ENCODE peak calls at places on chromosome 10, in six cellular contexts. O is astrocyte; P is CD8-positive, alpha-beta T cell; Z is adrenal gland; M is GM12878; F is heart left ventricle. H is an unnamed sample. For H3K4me1, the result is how much of the 10 kb centered on the place peaks cover.

GRCh38 chr10:79347894-79348639 is 798 bp downstream of the PPIF start:
- DNase-seq in O (peak), M (no peak), P (peak), F (peak), Z (peak), H (peak)

GRCh38 chr10:67669978-67670377 is 26.0 kb downstream of the CTNNA3 start:
- DNase-seq in F (peak), P (no peak), Z (no peak), O (peak), M (no peak), H (no peak)

GRCh38 chr10:58627392-58627791 is 114.7 kb downstream of the BICC1 start:
- DNase-seq in M (no peak), P (no peak), O (no peak), F (no peak), Z (no peak), H (no peak)

GRCh38 chr10:71274901-71275796 is 43.9 kb upstream of the SLC29A3 start:
- DNase-seq in P (no peak), O (no peak), F (no peak), M (no peak), Z (no peak), H (peak)

GRCh38 chr10:102635377-102635776 is 8.9 kb upstream of the TRIM8 start:
- DNase-seq in F (no peak), O (no peak), Z (no peak), P (no peak), M (no peak), H (peak)

GRCh38 chr10:97914837-97915211 is 65.2 kb downstream of the GOLGA7B start:
- DNase-seq in O (peak), P (peak), Z (peak), F (peak), M (no peak), H (peak)

GRCh38 chr10:117429644-117430043 is 54.4 kb upstream of the PDZD8 start:
- DNase-seq in P (no peak), O (no peak), Z (no peak), F (no peak), M (no peak), H (no peak)

GRCh38 chr10:3510741-3511140 is 274.3 kb downstream of the KLF6 start:
- DNase-seq in Z (no peak), F (no peak), P (no peak), O (no peak), M (no peak), H (no peak)

GRCh38 chr10:8696746-8697145 is 642.3 kb downstream of the GATA3 start:
- DNase-seq in F (no peak), O (no peak), Z (no peak), M (no peak), P (no peak), H (no peak)

GRCh38 chr10:79145517-79146470 is 77.0 kb downstream of the ZMIZ1 start:
- DNase-seq in O (no peak), P (no peak), F (no peak), Z (no peak), M (no peak), H (no peak)

GRCh38 chr10:31001740-31002139 is 29.9 kb downstream of the ZNF438 start:
- DNase-seq in Z (no peak), P (no peak), F (no peak), M (no peak), O (no peak), H (no peak)

GRCh38 chr10:13913890-13914289 is 327.1 kb downstream of the PRPF18 start:
- DNase-seq in Z (no peak), F (no peak), M (peak), O (no peak), P (no peak), H (peak)

GRCh38 chr10:12357525-12358151 is 8.3 kb downstream of the CAMK1D start:
- DNase-seq in Z (no peak), M (no peak), F (no peak), O (no peak), P (no peak), H (no peak)

GRCh38 chr10:76286536-76286935 is 855.1 kb downstream of the LRMDA start:
- DNase-seq in P (no peak), O (no peak), Z (no peak), F (no peak), M (no peak), H (no peak)

GRCh38 chr10:125991009-125991788 is 94.8 kb downstream of the FANK1 start:
- DNase-seq in O (no peak), Z (no peak), P (no peak), F (no peak), M (no peak), H (no peak)

GRCh38 chr10:46992794-46993552 is 81.7 kb downstream of the PTPN20 start:
- DNase-seq in F (no peak), P (no peak), Z (no peak), O (peak), M (no peak), H (peak)

GRCh38 chr10:35749230-35749629 is 107.1 kb upstream of the FZD8 start:
- DNase-seq in Z (no peak), F (no peak), O (no peak), M (no peak), P (no peak), H (no peak)

GRCh38 chr10:13704969-13705368 is 118.2 kb downstream of the PRPF18 start:
- DNase-seq in M (no peak), F (no peak), O (no peak), P (no peak), Z (no peak), H (no peak)

GRCh38 chr10:22259280-22259679 is 41.5 kb upstream of the EBLN1 start:
- DNase-seq in P (no peak), Z (no peak), F (no peak), O (no peak), M (no peak), H (no peak)

GRCh38 chr10:35607475-35608316 is 2.6 kb downstream of the GJD4 start:
- DNase-seq in M (no peak), Z (no peak), P (no peak), F (no peak), O (peak), H (peak)

GRCh38 chr10:69866688-69867461 is 65.2 kb downstream of the COL13A1 start:
- DNase-seq in M (no peak), O (peak), F (peak), Z (no peak), P (no peak), H (peak)

GRCh38 chr10:124384591-124385190 is 34.0 kb downstream of the OAT start:
- DNase-seq in Z (no peak), F (no peak), M (no peak), O (no peak), P (no peak), H (no peak)

GRCh38 chr10:125166658-125167057 is 6.3 kb upstream of the CTBP2 start:
- DNase-seq in P (no peak), Z (no peak), M (no peak), F (no peak), O (no peak), H (no peak)

GRCh38 chr10:46520941-46521340 is 35.5 kb downstream of the GPRIN2 start:
- DNase-seq in P (no peak), M (no peak), O (peak), Z (no peak), F (no peak), H (peak)

GRCh38 chr10:97830064-97830463 is 19.6 kb upstream of the GOLGA7B start:
- DNase-seq in O (no peak), Z (no peak), M (no peak), F (no peak), P (no peak), H (no peak)

GRCh38 chr10:69397972-69398371 is 18.7 kb downstream of the TACR2 start:
- DNase-seq in O (no peak), M (no peak), P (no peak), F (no peak), Z (no peak), H (no peak)

GRCh38 chr10:88880287-88881094 is 446 bp downstream of the STAMBPL1 start:
- DNase-seq in Z (peak), P (peak), O (peak), M (peak), F (peak), H (peak)

GRCh38 chr10:131396108-131397010 is 84.8 kb upstream of the TCERG1L start:
- DNase-seq in Z (no peak), M (no peak), F (no peak), O (no peak), P (no peak), H (no peak)

GRCh38 chr10:51878695-51879094 is 179.3 kb upstream of the CSTF2T start:
- DNase-seq in F (no peak), P (no peak), Z (no peak), M (no peak), O (no peak), H (no peak)

GRCh38 chr10:70596110-70596798 is 6.3 kb downstream of the PRF1 start:
- DNase-seq in M (no peak), Z (no peak), P (no peak), O (no peak), F (no peak), H (no peak)

GRCh38 chr10:29667191-29667590 is 32.4 kb upstream of the SVIL start:
- DNase-seq in Z (no peak), P (no peak), M (no peak), O (no peak), F (no peak), H (no peak)
- H3K4me1 ChIP-seq in Z (under half), P (under half), M (under half), O (under half), F (under half), H (under half)

DNA sequence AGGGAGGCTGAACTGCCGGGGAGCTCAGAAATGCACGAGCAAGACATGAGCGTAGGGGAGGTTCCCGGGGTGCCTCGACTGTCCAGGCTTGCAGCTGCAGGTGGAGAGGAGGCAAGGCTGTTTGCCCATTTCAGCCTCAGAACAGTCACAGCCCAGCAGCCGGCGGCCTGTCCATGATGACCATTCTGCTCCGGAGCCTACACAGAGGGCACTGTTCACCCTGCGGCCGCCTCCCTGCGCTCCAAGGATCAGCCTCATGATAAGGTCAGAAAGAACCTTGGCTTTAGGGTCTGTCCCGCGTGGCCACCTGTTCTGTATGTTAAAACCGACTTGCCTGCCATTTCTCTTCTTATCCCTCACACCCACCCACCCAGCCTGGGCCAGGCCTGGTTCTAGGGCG is 21.9 kb upstream of the CFAP46 start:
- DNase-seq in O (no peak), P (no peak), Z (no peak), F (no peak), M (no peak), H (no peak)
- H3K4me3 ChIP-seq in O (no peak), P (no peak), Z (no peak), F (no peak), M (no peak), H (no peak)

GRCh38 chr10:26711324-26711723 is 13.8 kb downstream of the PDSS1 start:
- DNase-seq in F (no peak), Z (no peak), M (no peak), P (no peak), O (no peak), H (no peak)

GRCh38 chr10:26706936-26707335 is 9.4 kb downstream of the PDSS1 start:
- DNase-seq in P (no peak), M (no peak), O (no peak), Z (no peak), F (no peak), H (no peak)

GRCh38 chr10:26703974-26704373 is 6.5 kb downstream of the PDSS1 start:
- DNase-seq in Z (no peak), P (no peak), M (no peak), O (no peak), F (no peak), H (no peak)

GRCh38 chr10:26703096-26703495 is 5.6 kb downstream of the PDSS1 start:
- DNase-seq in O (no peak), F (no peak), M (no peak), P (no peak), Z (no peak), H (no peak)

DNA sequence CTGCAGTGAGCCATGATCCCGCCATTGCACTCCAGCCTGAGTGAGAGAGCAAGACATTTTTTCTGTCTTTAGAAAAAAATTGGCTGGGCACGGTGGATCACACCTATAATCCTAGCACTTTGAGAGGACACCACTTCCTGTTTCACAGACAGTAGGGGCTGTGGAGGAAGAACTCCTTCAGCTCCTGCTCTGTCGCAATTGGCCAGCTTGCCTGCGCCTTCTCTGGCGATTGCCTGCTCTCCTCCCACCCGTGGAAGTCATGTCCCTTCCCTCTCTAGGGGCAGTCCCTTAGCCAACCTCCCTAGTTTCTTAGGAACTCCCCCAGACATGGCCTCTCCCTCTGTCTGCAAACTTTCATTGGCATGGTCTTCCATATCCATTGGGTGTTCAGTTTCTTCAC is 8.7 kb downstream of the PDSS1 start:
- DNase-seq in P (no peak), F (no peak), O (no peak), M (no peak), Z (no peak), H (no peak)
- H3K4me1 ChIP-seq in P (under half), F (under half), O (under half), M (under half), Z (under half), H (under half)

GRCh38 chr10:104328916-104329710 is 9.2 kb downstream of the ITPRIP start:
- DNase-seq in F (peak), Z (no peak), P (peak), O (peak), M (no peak), H (peak)
- H3K4me3 ChIP-seq in F (no peak), Z (no peak), P (peak), O (peak), M (peak), H (peak)

DNA sequence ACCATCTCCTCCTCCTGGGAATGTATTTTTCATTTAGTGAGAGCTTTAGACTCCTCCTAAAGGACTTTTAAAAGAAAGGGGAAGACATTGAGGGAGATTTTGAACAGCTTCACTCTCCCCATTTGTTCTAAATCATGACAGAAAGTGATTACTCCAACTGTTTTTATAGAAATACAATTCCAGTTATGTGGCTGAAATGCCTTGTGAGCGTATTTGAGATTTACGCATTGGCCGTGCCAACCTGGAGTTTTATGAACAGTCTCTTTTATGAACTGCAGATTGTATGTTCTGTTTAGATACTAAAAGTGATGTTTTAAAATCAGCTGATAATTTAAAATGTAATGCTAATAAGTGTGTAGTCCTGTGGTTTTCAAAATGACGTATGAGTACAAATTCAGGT is 5.9 kb downstream of the CELF2 start:
- DNase-seq in Z (no peak), O (no peak), P (no peak), F (no peak), M (no peak), H (no peak)
- H3K4me1 ChIP-seq in Z (under half), O (under half), P (under half), F (half or more), M (under half), H (under half)

GRCh38 chr10:77638766-77639101 is 1.1 kb upstream of the KCNMA1 start:
- DNase-seq in P (no peak), O (no peak), Z (no peak), M (no peak), F (no peak), H (no peak)
- H3K4me3 ChIP-seq in P (no peak), O (peak), Z (no peak), M (no peak), F (no peak), H (no peak)

DNA sequence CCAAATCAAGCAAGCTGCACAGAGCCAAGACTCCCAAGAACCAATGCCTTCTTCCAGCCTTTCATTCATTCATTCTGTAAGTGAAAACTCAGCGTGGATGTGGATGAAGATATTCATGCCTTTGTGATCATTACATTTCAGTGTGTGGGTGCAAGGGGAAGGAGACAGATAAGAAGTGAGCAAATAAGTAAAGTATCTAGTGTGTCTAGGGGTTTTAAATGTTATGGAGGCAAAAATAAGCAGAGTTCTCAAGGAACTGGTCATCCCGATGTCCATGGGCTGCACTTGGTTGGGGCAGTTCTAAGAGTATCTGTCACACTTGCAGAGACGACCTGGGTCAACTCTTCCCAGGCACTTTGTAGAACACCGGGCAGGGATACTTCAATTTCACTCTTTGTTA is 149.1 kb downstream of the KIAA1217 start:
- DNase-seq in O (peak), F (no peak), M (no peak), Z (no peak), P (no peak), H (no peak)
- H3K4me1 ChIP-seq in O (under half), F (under half), M (under half), Z (under half), P (under half), H (under half)

GRCh38 chr10:100364735-100365391 is 17.8 kb downstream of the SCD start:
- DNase-seq in O (peak), P (no peak), Z (peak), M (no peak), F (peak), H (peak)

GRCh38 chr10:100360234-100360633 is 13.2 kb downstream of the SCD start:
- DNase-seq in F (no peak), Z (no peak), M (no peak), O (no peak), P (no peak), H (no peak)

GRCh38 chr10:100359529-100360150 is 12.6 kb downstream of the SCD start:
- DNase-seq in O (peak), F (no peak), M (no peak), Z (no peak), P (no peak), H (peak)

GRCh38 chr10:100362570-100363496 is 15.8 kb downstream of the SCD start:
- DNase-seq in O (peak), P (no peak), F (no peak), Z (peak), M (no peak), H (no peak)

DNA sequence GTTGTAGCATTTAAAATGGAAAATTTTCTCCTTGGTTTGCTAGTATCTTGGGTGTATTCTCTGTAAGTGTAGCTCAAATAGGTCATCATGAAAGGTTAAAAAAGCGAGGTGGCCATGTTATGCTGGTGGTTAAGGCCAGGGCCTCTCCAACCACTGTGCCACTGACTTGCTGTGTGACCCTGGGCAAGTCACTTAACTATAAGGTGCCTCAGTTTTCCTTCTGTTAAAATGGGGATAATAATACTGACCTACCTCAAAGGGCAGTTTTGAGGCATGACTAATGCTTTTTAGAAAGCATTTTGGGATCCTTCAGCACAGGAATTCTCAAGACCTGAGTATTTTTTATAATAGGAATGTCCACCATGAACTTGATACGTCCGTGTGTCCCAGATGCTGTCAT is 17.1 kb downstream of the SCD start:
- DNase-seq in M (no peak), F (no peak), P (no peak), Z (no peak), O (peak), H (no peak)
- H3K4me3 ChIP-seq in M (no peak), F (no peak), P (no peak), Z (no peak), O (no peak), H (no peak)

GRCh38 chr10:110007171-110007700 is 548 bp upstream of the ADD3 start:
- DNase-seq in F (no peak), P (no peak), M (no peak), O (no peak), Z (no peak), H (no peak)
- H3K4me1 ChIP-seq in F (under half), P (under half), M (under half), O (under half), Z (under half), H (under half)

DNA sequence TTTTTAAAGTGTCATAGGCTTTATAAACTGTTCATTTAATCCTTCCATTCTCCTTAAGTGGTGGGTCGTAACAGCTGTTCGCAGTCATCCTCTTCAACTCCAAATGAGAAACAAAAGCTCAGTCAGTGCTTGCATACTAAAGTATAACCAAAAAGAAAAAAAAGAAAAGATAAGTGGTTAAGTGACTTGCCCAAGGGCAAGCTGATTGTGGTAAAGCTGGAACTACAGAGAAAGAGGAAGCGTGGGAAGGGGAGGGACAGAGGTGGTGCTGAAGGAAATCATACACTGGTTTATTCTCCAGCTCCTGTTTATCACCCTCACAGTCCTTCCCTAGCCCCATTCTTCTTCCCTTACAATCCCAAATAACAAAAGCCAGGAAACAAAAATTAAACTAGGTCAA is 29.6 kb downstream of the IDE start:
- DNase-seq in P (no peak), M (peak), Z (no peak), F (no peak), O (peak), H (no peak)
- H3K4me3 ChIP-seq in P (no peak), M (no peak), Z (no peak), F (no peak), O (no peak), H (no peak)

H was measured in right cardiac atrium.